ENCODE peak calls at places on chromosome 11, in five cellular contexts. T is HepG2, R is GM12878, N is K562, Y is upper lobe of left lung. P is an unnamed sample.

GRCh38 chr11:11667056-11667455 is 45.3 kb upstream of the GALNT18 start:
- ATAC-seq in T (no peak), R (no peak), N (peak), Y (no peak), P (no peak)

GRCh38 chr11:9047986-9048522 is 43.3 kb downstream of the SCUBE2 start:
- ATAC-seq in T (no peak), R (no peak), N (no peak), Y (peak), P (peak)

GRCh38 chr11:64268687-64269379 is 15.6 kb downstream of the BAD start:
- ATAC-seq in T (peak), R (peak), N (peak), Y (peak), P (peak)

GRCh38 chr11:103903005-103903404 is 133.4 kb upstream of the DDI1 start:
- ATAC-seq in T (no peak), R (no peak), N (no peak), Y (no peak), P (no peak)

GRCh38 chr11:117295438-117296137 is 4.4 kb downstream of the BACE1-AS start:
- ATAC-seq in T (no peak), R (no peak), N (no peak), Y (no peak), P (no peak)

GRCh38 chr11:83174008-83174407 is 17.1 kb downstream of the PCF11 start:
- ATAC-seq in T (no peak), R (peak), N (no peak), Y (no peak), P (no peak)

GRCh38 chr11:94897330-94897768 is 76.0 kb downstream of the CWC15 start:
- ATAC-seq in T (peak), R (peak), N (peak), Y (peak), P (no peak)

GRCh38 chr11:64868904-64869570 is 9.4 kb downstream of the EHD1 start:
- ATAC-seq in T (no peak), R (no peak), N (no peak), Y (peak), P (peak)

GRCh38 chr11:19903620-19904069 is 191.0 kb downstream of the NAV2 start:
- ATAC-seq in T (peak), R (peak), N (peak), Y (peak), P (peak)

GRCh38 chr11:66107600-66108151 is 37.6 kb downstream of the PACS1 start:
- ATAC-seq in T (no peak), R (no peak), N (no peak), Y (no peak), P (no peak)

GRCh38 chr11:41051919-41052630 is 407.4 kb downstream of the LRRC4C start:
- ATAC-seq in T (no peak), R (no peak), N (no peak), Y (no peak), P (no peak)

GRCh38 chr11:2552202-2552601 is 107.4 kb downstream of the KCNQ1 start:
- ATAC-seq in T (no peak), R (no peak), N (no peak), Y (no peak), P (no peak)
- H3K27ac ChIP-seq in T (no peak), R (no peak), N (no peak), Y (no peak), P (no peak)

DNA sequence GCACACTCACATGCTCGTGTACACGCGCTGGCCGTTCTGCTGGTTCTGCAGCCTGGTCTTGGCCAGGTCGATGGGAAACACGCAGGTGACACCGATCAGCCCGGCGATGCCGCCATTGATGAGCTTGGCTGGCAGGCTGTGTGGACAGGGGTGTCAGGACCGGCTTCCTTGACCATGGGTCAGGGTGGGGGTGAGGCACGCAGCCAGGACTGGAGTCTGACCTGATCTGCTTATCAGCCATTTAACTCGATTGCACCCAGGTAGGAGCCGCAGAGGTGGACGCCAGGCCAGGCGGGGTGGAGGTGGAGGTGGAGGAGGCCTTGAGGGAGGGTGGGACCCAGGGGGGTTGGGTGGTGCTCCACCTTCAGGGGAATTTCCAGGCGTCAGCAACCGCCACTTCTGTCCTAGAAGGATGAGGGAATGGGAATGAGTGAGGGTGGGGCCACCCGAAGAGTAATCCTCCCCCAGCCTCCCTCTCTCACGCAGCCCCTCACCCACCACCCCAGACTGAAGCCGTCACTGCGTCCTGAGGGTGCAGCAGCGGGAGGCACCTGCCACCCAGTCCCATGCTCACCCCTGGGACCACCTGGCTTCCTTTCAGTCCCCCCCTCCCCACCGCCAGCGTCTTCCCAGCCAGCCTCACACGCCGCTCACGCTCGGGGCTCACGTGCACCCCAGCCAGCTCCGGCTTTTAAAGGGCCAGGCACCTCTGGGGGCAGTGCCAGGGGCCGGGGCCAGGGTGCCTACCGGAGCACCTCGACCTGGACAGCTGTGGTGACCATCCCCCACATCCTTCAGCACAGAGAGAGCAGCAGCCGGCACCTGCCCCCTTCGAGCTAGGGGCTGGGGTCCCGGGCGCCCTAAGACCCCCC is 3.1 kb downstream of the SLC25A22 start:
- ATAC-seq in T (no peak), R (no peak), N (no peak), Y (no peak), P (no peak)
- TF ChIP-seq POLR2AphosphoS5 in T (no peak), R (no peak), N (no peak), Y (no peak), P (no peak)

GRCh38 chr11:79484872-79485271 is 44.0 kb upstream of the TENM4 start:
- ATAC-seq in T (no peak), R (no peak), N (no peak), Y (no peak), P (no peak)

GRCh38 chr11:79482800-79483199 is 42.0 kb upstream of the TENM4 start:
- ATAC-seq in T (no peak), R (peak), N (no peak), Y (peak), P (no peak)

GRCh38 chr11:79480864-79481263 is 40.0 kb upstream of the TENM4 start:
- ATAC-seq in T (no peak), R (no peak), N (no peak), Y (no peak), P (no peak)

GRCh38 chr11:79485694-79486093 is 44.9 kb upstream of the TENM4 start:
- ATAC-seq in T (no peak), R (no peak), N (no peak), Y (no peak), P (no peak)

DNA sequence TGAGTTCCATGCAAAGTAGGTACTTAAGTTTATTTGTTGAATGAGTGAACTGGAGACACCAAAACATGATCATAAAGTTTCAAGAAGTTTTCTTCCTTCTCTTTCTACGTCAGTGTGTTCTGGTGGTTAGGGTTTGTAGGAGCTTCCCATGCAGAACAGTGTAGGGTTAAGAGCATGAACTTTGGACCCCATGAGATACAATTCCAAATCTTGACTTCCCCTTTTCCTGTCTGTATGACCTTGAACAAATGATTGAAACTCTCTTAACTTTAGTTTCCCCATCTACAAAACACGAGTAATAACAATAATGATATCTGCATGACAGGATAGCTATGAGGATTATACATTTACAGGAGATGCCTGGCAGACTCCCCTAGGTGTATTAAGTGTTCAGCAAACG is 41.0 kb upstream of the TENM4 start:
- ATAC-seq in T (no peak), R (peak), N (no peak), Y (no peak), P (no peak)
- TF ChIP-seq EP300 in T (no peak), R (peak), N (no peak), Y (no peak), P (no peak)

GRCh38 chr11:68940651-68941323 is 37.1 kb downstream of the IGHMBP2 start:
- ATAC-seq in T (no peak), R (no peak), N (peak), Y (no peak), P (no peak)

GRCh38 chr11:68939583-68940555 is 36.2 kb downstream of the IGHMBP2 start:
- ATAC-seq in T (no peak), R (no peak), N (no peak), Y (no peak), P (no peak)

GRCh38 chr11:68942090-68942620 is 38.5 kb downstream of the IGHMBP2 start:
- ATAC-seq in T (no peak), R (no peak), N (no peak), Y (no peak), P (peak)

GRCh38 chr11:68942751-68943271 is 38.0 kb downstream of the MRGPRD start:
- ATAC-seq in T (peak), R (peak), N (no peak), Y (peak), P (peak)

GRCh38 chr11:68941324-68942089 is 37.8 kb downstream of the IGHMBP2 start:
- ATAC-seq in T (no peak), R (no peak), N (no peak), Y (no peak), P (no peak)
- H3K27ac ChIP-seq in T (no peak), R (no peak), N (no peak), Y (no peak), P (peak)

GRCh38 chr11:130042093-130042591 is 27.6 kb upstream of the APLP2 start:
- ATAC-seq in T (peak), R (no peak), N (peak), Y (peak), P (no peak)
- TF ChIP-seq POLR2AphosphoS5 in T (no peak), R (no peak), N (no peak), Y (peak), P (no peak)

GRCh38 chr11:125072210-125072960 is 9.3 kb downstream of the SLC37A2 start:
- ATAC-seq in T (peak), R (peak), N (no peak), Y (peak), P (peak)

GRCh38 chr11:125071831-125072209 is 8.7 kb downstream of the SLC37A2 start:
- ATAC-seq in T (peak), R (peak), N (no peak), Y (no peak), P (no peak)

GRCh38 chr11:125069796-125070195 is 6.7 kb downstream of the SLC37A2 start:
- ATAC-seq in T (no peak), R (no peak), N (no peak), Y (peak), P (no peak)

GRCh38 chr11:125071408-125071807 is 8.3 kb downstream of the SLC37A2 start:
- ATAC-seq in T (peak), R (no peak), N (no peak), Y (no peak), P (no peak)

GRCh38 chr11:125070699-125071254 is 7.7 kb downstream of the SLC37A2 start:
- ATAC-seq in T (peak), R (peak), N (peak), Y (peak), P (peak)
- TF ChIP-seq EP300 in T (peak), R (peak), N (peak), Y (no peak), P (no peak)

GRCh38 chr11:78299000-78299712 is 110.4 kb downstream of the USP35 start:
- ATAC-seq in T (no peak), R (no peak), N (no peak), Y (no peak), P (no peak)
- H3K27ac ChIP-seq in T (peak), R (no peak), N (no peak), Y (no peak), P (no peak)

GRCh38 chr11:57414612-57415212 is 12.2 kb downstream of the SLC43A3 start:
- ATAC-seq in T (no peak), R (peak), N (peak), Y (no peak), P (no peak)
- TF ChIP-seq POLR2AphosphoS5 in T (no peak), R (no peak), N (no peak), Y (no peak), P (no peak)

GRCh38 chr11:26910192-26910591 is 83.7 kb upstream of the FIBIN start:
- ATAC-seq in T (no peak), R (no peak), N (no peak), Y (no peak), P (no peak)
- TF ChIP-seq EP300 in T (no peak), R (no peak), N (no peak), Y (no peak), P (no peak)

GRCh38 chr11:70783821-70784220 is 385.5 kb downstream of the CTTN start:
- ATAC-seq in T (no peak), R (no peak), N (no peak), Y (no peak), P (no peak)
- H3K27ac ChIP-seq in T (no peak), R (no peak), N (no peak), Y (no peak), P (no peak)

P was measured in gastroesophageal sphincter.